ENCODE peak calls at places on chromosomes 13 and 19, in ten cellular contexts. One of them, this sample, is unnamed. For H3K9me3, the result is how much of the 10 kb centered on the place peaks cover.

GRCh38 chr13:44364019-44364418 is 9.6 kb upstream of the SERP2 start:
- DNase-seq in neural progenitor cell: no peak
- DNase-seq in heart right ventricle: peak
- DNase-seq in CD4-positive, CD25-positive, alpha-beta regulatory T cell: no peak
- DNase-seq in left ventricle myocardium inferior: peak
- DNase-seq in CD4-positive, alpha-beta memory T cell: no peak
- DNase-seq in ovary: no peak
- DNase-seq in Caco-2: no peak
- DNase-seq in aorta: no peak
- DNase-seq in breast epithelium: no peak
- DNase-seq in this sample: no peak

GRCh38 chr13:95706356-95706755 is 29.4 kb downstream of the DNAJC3 start:
- DNase-seq in Caco-2: no peak
- DNase-seq in neural progenitor cell: no peak
- DNase-seq in CD4-positive, CD25-positive, alpha-beta regulatory T cell: peak
- DNase-seq in left ventricle myocardium inferior: no peak
- DNase-seq in heart right ventricle: no peak
- DNase-seq in breast epithelium: no peak
- DNase-seq in aorta: no peak
- DNase-seq in ovary: no peak
- DNase-seq in CD4-positive, alpha-beta memory T cell: no peak
- DNase-seq in this sample: no peak

GRCh38 chr13:107210216-107211010 is 642.5 kb upstream of the ARGLU1 start:
- DNase-seq in breast epithelium: no peak
- DNase-seq in CD4-positive, CD25-positive, alpha-beta regulatory T cell: no peak
- DNase-seq in ovary: no peak
- DNase-seq in aorta: no peak
- DNase-seq in neural progenitor cell: no peak
- DNase-seq in heart right ventricle: no peak
- DNase-seq in Caco-2: no peak
- DNase-seq in left ventricle myocardium inferior: no peak
- DNase-seq in CD4-positive, alpha-beta memory T cell: no peak
- DNase-seq in this sample: no peak

GRCh38 chr13:20461860-20462532 is 63.7 kb downstream of the CRYL1 start:
- DNase-seq in Caco-2: no peak
- DNase-seq in heart right ventricle: peak
- DNase-seq in neural progenitor cell: no peak
- DNase-seq in ovary: no peak
- DNase-seq in aorta: no peak
- DNase-seq in CD4-positive, alpha-beta memory T cell: no peak
- DNase-seq in left ventricle myocardium inferior: peak
- DNase-seq in CD4-positive, CD25-positive, alpha-beta regulatory T cell: no peak
- DNase-seq in breast epithelium: no peak
- DNase-seq in this sample: no peak

GRCh38 chr13:34469212-34469983 is 472.7 kb upstream of the NBEA start:
- DNase-seq in aorta: no peak
- DNase-seq in CD4-positive, CD25-positive, alpha-beta regulatory T cell: no peak
- DNase-seq in heart right ventricle: no peak
- DNase-seq in neural progenitor cell: no peak
- DNase-seq in left ventricle myocardium inferior: no peak
- DNase-seq in ovary: no peak
- DNase-seq in CD4-positive, alpha-beta memory T cell: no peak
- DNase-seq in Caco-2: no peak
- DNase-seq in breast epithelium: no peak
- DNase-seq in this sample: no peak

GRCh38 chr13:113184568-113185440 is 23.7 kb downstream of the PCID2 start:
- DNase-seq in CD4-positive, CD25-positive, alpha-beta regulatory T cell: peak
- DNase-seq in ovary: no peak
- DNase-seq in heart right ventricle: no peak
- DNase-seq in breast epithelium: no peak
- DNase-seq in Caco-2: no peak
- DNase-seq in CD4-positive, alpha-beta memory T cell: no peak
- DNase-seq in neural progenitor cell: no peak
- DNase-seq in left ventricle myocardium inferior: no peak
- DNase-seq in aorta: no peak
- DNase-seq in this sample: no peak

GRCh38 chr19:49017666-49018351 is 918 bp upstream of the LHB start:
- DNase-seq in CD4-positive, CD25-positive, alpha-beta regulatory T cell: peak
- DNase-seq in breast epithelium: no peak
- DNase-seq in neural progenitor cell: peak
- DNase-seq in aorta: peak
- DNase-seq in ovary: peak
- DNase-seq in Caco-2: peak
- DNase-seq in CD4-positive, alpha-beta memory T cell: peak
- DNase-seq in left ventricle myocardium inferior: peak
- DNase-seq in heart right ventricle: peak
- DNase-seq in this sample: peak

GRCh38 chr13:84405286-84405685 is 523.0 kb upstream of the SLITRK1 start:
- DNase-seq in ovary: no peak
- DNase-seq in breast epithelium: no peak
- DNase-seq in CD4-positive, CD25-positive, alpha-beta regulatory T cell: no peak
- DNase-seq in heart right ventricle: no peak
- DNase-seq in aorta: no peak
- DNase-seq in CD4-positive, alpha-beta memory T cell: no peak
- DNase-seq in neural progenitor cell: no peak
- DNase-seq in left ventricle myocardium inferior: no peak
- DNase-seq in Caco-2: no peak
- DNase-seq in this sample: no peak

GRCh38 chr19:29483944-29484581 is 41.7 kb upstream of the VSTM2B start:
- DNase-seq in breast epithelium: no peak
- DNase-seq in neural progenitor cell: no peak
- DNase-seq in Caco-2: no peak
- DNase-seq in heart right ventricle: no peak
- DNase-seq in ovary: no peak
- DNase-seq in CD4-positive, CD25-positive, alpha-beta regulatory T cell: no peak
- DNase-seq in aorta: peak
- DNase-seq in left ventricle myocardium inferior: no peak
- DNase-seq in CD4-positive, alpha-beta memory T cell: no peak
- DNase-seq in this sample: peak

GRCh38 chr19:40033989-40034560 is 22.0 kb downstream of the ZNF780B start:
- DNase-seq in neural progenitor cell: no peak
- DNase-seq in heart right ventricle: no peak
- DNase-seq in breast epithelium: no peak
- DNase-seq in CD4-positive, alpha-beta memory T cell: no peak
- DNase-seq in CD4-positive, CD25-positive, alpha-beta regulatory T cell: no peak
- DNase-seq in left ventricle myocardium inferior: no peak
- DNase-seq in ovary: no peak
- DNase-seq in aorta: no peak
- DNase-seq in Caco-2: no peak
- DNase-seq in this sample: no peak
- H3K9me3 ChIP-seq in neural progenitor cell: half or more
- H3K9me3 ChIP-seq in heart right ventricle: under half
- H3K9me3 ChIP-seq in breast epithelium: half or more
- H3K9me3 ChIP-seq in CD4-positive, alpha-beta memory T cell: half or more
- H3K9me3 ChIP-seq in CD4-positive, CD25-positive, alpha-beta regulatory T cell: half or more
- H3K9me3 ChIP-seq in left ventricle myocardium inferior: half or more
- H3K9me3 ChIP-seq in ovary: under half
- H3K9me3 ChIP-seq in aorta: under half
- H3K9me3 ChIP-seq in Caco-2: under half
- H3K9me3 ChIP-seq in this sample: half or more

DNA sequence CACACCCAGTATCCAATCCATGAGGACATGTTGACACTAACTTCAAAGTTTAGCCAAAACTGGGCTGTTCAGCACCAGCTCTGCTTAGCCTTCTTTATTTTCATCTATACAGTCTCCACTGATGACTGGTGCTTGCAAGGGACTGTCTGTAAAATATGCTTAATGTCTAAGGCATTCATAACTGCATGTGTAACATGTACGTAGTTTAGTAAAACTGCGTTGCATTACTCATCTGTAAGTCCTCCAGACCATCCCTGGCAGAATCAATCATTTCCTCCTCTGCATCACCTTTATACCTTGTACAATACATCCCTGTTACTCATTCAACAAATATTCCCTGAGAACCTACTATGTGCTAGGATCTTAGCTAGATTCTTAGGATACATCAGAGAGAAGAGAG is 362.1 kb downstream of the MTUS2 start:
- DNase-seq in heart right ventricle: no peak
- DNase-seq in left ventricle myocardium inferior: no peak
- DNase-seq in neural progenitor cell: no peak
- DNase-seq in CD4-positive, alpha-beta memory T cell: no peak
- DNase-seq in breast epithelium: no peak
- DNase-seq in CD4-positive, CD25-positive, alpha-beta regulatory T cell: no peak
- DNase-seq in aorta: no peak
- DNase-seq in ovary: no peak
- DNase-seq in Caco-2: no peak
- DNase-seq in this sample: no peak
- H3K9me3 ChIP-seq in heart right ventricle: under half
- H3K9me3 ChIP-seq in left ventricle myocardium inferior: under half
- H3K9me3 ChIP-seq in neural progenitor cell: under half
- H3K9me3 ChIP-seq in CD4-positive, alpha-beta memory T cell: under half
- H3K9me3 ChIP-seq in breast epithelium: under half
- H3K9me3 ChIP-seq in CD4-positive, CD25-positive, alpha-beta regulatory T cell: under half
- H3K9me3 ChIP-seq in aorta: under half
- H3K9me3 ChIP-seq in ovary: under half
- H3K9me3 ChIP-seq in Caco-2: under half
- H3K9me3 ChIP-seq in this sample: under half

GRCh38 chr19:1846517-1847205 is 1.6 kb downstream of the REXO1 start:
- DNase-seq in neural progenitor cell: no peak
- DNase-seq in aorta: no peak
- DNase-seq in Caco-2: no peak
- DNase-seq in CD4-positive, alpha-beta memory T cell: no peak
- DNase-seq in left ventricle myocardium inferior: no peak
- DNase-seq in ovary: no peak
- DNase-seq in CD4-positive, CD25-positive, alpha-beta regulatory T cell: no peak
- DNase-seq in breast epithelium: no peak
- DNase-seq in heart right ventricle: no peak
- DNase-seq in this sample: no peak
- H3K9me3 ChIP-seq in neural progenitor cell: under half
- H3K9me3 ChIP-seq in aorta: under half
- H3K9me3 ChIP-seq in Caco-2: under half
- H3K9me3 ChIP-seq in CD4-positive, alpha-beta memory T cell: under half
- H3K9me3 ChIP-seq in left ventricle myocardium inferior: under half
- H3K9me3 ChIP-seq in ovary: under half
- H3K9me3 ChIP-seq in CD4-positive, CD25-positive, alpha-beta regulatory T cell: under half
- H3K9me3 ChIP-seq in breast epithelium: under half
- H3K9me3 ChIP-seq in heart right ventricle: under half
- H3K9me3 ChIP-seq in this sample: under half

DNA sequence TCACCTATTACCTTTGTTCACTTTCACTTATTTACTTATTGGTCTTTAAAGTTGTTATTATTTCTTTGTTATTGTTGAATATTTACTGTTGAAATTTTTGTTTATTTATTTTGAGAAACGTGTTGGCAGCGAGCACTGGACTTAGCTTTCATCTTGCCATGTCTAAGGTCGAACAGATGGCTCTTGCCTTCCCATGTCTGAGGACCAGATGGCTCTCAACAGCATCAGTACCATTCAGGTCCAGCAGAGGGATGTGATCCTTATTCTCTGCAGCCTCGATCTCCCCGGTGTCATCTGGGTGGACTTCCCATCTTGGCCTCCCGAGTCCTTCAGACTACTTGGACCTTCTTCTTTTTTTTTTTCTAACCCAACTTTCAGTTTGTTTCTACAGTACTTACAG is 1437.6 kb downstream of the UQCRFS1 start:
- DNase-seq in heart right ventricle: no peak
- DNase-seq in CD4-positive, CD25-positive, alpha-beta regulatory T cell: no peak
- DNase-seq in neural progenitor cell: no peak
- DNase-seq in CD4-positive, alpha-beta memory T cell: no peak
- DNase-seq in Caco-2: no peak
- DNase-seq in breast epithelium: no peak
- DNase-seq in aorta: no peak
- DNase-seq in left ventricle myocardium inferior: no peak
- DNase-seq in ovary: no peak
- DNase-seq in this sample: no peak
- H3K9me3 ChIP-seq in heart right ventricle: under half
- H3K9me3 ChIP-seq in CD4-positive, CD25-positive, alpha-beta regulatory T cell: half or more
- H3K9me3 ChIP-seq in neural progenitor cell: under half
- H3K9me3 ChIP-seq in CD4-positive, alpha-beta memory T cell: under half
- H3K9me3 ChIP-seq in Caco-2: under half
- H3K9me3 ChIP-seq in breast epithelium: under half
- H3K9me3 ChIP-seq in aorta: under half
- H3K9me3 ChIP-seq in left ventricle myocardium inferior: under half
- H3K9me3 ChIP-seq in ovary: under half
- H3K9me3 ChIP-seq in this sample: under half

GRCh38 chr19:51916167-51916566 is 11.1 kb upstream of the ZNF613 start:
- DNase-seq in ovary: no peak
- DNase-seq in CD4-positive, CD25-positive, alpha-beta regulatory T cell: no peak
- DNase-seq in Caco-2: no peak
- DNase-seq in CD4-positive, alpha-beta memory T cell: no peak
- DNase-seq in breast epithelium: no peak
- DNase-seq in heart right ventricle: no peak
- DNase-seq in aorta: no peak
- DNase-seq in left ventricle myocardium inferior: no peak
- DNase-seq in neural progenitor cell: no peak
- DNase-seq in this sample: no peak

GRCh38 chr19:51921949-51922348 is 5.3 kb upstream of the ZNF613 start:
- DNase-seq in CD4-positive, CD25-positive, alpha-beta regulatory T cell: no peak
- DNase-seq in heart right ventricle: no peak
- DNase-seq in left ventricle myocardium inferior: no peak
- DNase-seq in neural progenitor cell: no peak
- DNase-seq in breast epithelium: no peak
- DNase-seq in Caco-2: peak
- DNase-seq in ovary: no peak
- DNase-seq in CD4-positive, alpha-beta memory T cell: no peak
- DNase-seq in aorta: no peak
- DNase-seq in this sample: no peak

GRCh38 chr19:51915324-51915867 is 10.6 kb upstream of the ZNF649 start:
- DNase-seq in Caco-2: no peak
- DNase-seq in heart right ventricle: no peak
- DNase-seq in CD4-positive, CD25-positive, alpha-beta regulatory T cell: no peak
- DNase-seq in neural progenitor cell: no peak
- DNase-seq in breast epithelium: no peak
- DNase-seq in ovary: no peak
- DNase-seq in left ventricle myocardium inferior: no peak
- DNase-seq in aorta: no peak
- DNase-seq in CD4-positive, alpha-beta memory T cell: no peak
- DNase-seq in this sample: no peak

GRCh38 chr19:51919606-51920005 is 7.7 kb upstream of the ZNF613 start:
- DNase-seq in left ventricle myocardium inferior: no peak
- DNase-seq in heart right ventricle: no peak
- DNase-seq in Caco-2: no peak
- DNase-seq in CD4-positive, alpha-beta memory T cell: no peak
- DNase-seq in neural progenitor cell: no peak
- DNase-seq in breast epithelium: no peak
- DNase-seq in aorta: no peak
- DNase-seq in ovary: no peak
- DNase-seq in CD4-positive, CD25-positive, alpha-beta regulatory T cell: no peak
- DNase-seq in this sample: no peak
- H3K9me3 ChIP-seq in left ventricle myocardium inferior: half or more
- H3K9me3 ChIP-seq in heart right ventricle: under half
- H3K9me3 ChIP-seq in Caco-2: half or more
- H3K9me3 ChIP-seq in CD4-positive, alpha-beta memory T cell: half or more
- H3K9me3 ChIP-seq in neural progenitor cell: under half
- H3K9me3 ChIP-seq in breast epithelium: half or more
- H3K9me3 ChIP-seq in aorta: under half
- H3K9me3 ChIP-seq in ovary: half or more
- H3K9me3 ChIP-seq in CD4-positive, CD25-positive, alpha-beta regulatory T cell: half or more
- H3K9me3 ChIP-seq in this sample: under half

DNA sequence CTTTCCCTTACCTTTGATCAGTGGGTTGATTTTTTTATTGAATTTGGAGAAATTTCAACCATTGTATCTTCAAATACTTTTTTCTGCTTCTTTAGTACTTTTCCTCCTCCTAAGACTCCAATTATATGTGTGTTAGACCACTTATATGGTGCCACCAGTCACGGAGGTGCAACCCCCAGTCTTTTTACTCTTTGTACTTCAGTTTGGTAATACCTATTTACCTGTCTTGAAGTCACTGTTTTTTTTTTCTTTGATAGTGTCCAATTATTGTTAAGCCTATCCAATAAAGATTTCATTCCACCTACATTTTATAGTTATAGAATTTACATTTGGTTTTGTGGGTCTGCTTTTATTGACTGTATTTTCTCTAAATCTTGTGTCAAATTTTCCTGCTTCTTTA is 14.9 kb downstream of the ZNF283 start:
- DNase-seq in breast epithelium: no peak
- DNase-seq in left ventricle myocardium inferior: no peak
- DNase-seq in aorta: no peak
- DNase-seq in Caco-2: no peak
- DNase-seq in heart right ventricle: no peak
- DNase-seq in neural progenitor cell: no peak
- DNase-seq in CD4-positive, alpha-beta memory T cell: no peak
- DNase-seq in ovary: no peak
- DNase-seq in CD4-positive, CD25-positive, alpha-beta regulatory T cell: no peak
- DNase-seq in this sample: no peak
- H3K9me3 ChIP-seq in breast epithelium: half or more
- H3K9me3 ChIP-seq in left ventricle myocardium inferior: half or more
- H3K9me3 ChIP-seq in aorta: under half
- H3K9me3 ChIP-seq in Caco-2: half or more
- H3K9me3 ChIP-seq in heart right ventricle: under half
- H3K9me3 ChIP-seq in neural progenitor cell: half or more
- H3K9me3 ChIP-seq in CD4-positive, alpha-beta memory T cell: under half
- H3K9me3 ChIP-seq in ovary: under half
- H3K9me3 ChIP-seq in CD4-positive, CD25-positive, alpha-beta regulatory T cell: half or more
- H3K9me3 ChIP-seq in this sample: half or more